ENCODE peak calls at places on chromosomes 1 and 21, in eight cellular contexts. S is NCI-H226; Y is lung microvascular endothelial cell; Q is RKO; D is brain microvascular endothelial cell; Z is T-cell; T is stimulated activated naive CD8-positive, alpha-beta T cell treated with anti-CD3 and anti-CD28 coated beads, Interleukin-15, Interleukin-2, amounts not matched to agents 100 U/mL and 50 U/mL, for 24 hours; I is AG08395. B is an unnamed sample.

GRCh38 chr1:85027242-85027983 is 20.9 kb downstream of the MCOLN3 start:
- DNase-seq in S (no peak), Y (peak), Q (no peak), D (no peak), Z (no peak), T (peak), I (peak), B (no peak)

GRCh38 chr1:208036177-208036808 is 125.4 kb upstream of the CD34 start:
- DNase-seq in S (no peak), Y (no peak), Q (peak), D (peak), Z (no peak), T (no peak), I (no peak), B (peak)

GRCh38 chr1:211259596-211260126 is 495 bp downstream of the RCOR3 start:
- DNase-seq in S (no peak), Y (peak), Q (peak), D (no peak), Z (peak), T (peak), I (peak), B (peak)

GRCh38 chr1:21569820-21570527 is 60.8 kb downstream of the ALPL start:
- DNase-seq in S (no peak), Y (no peak), Q (no peak), D (no peak), Z (no peak), T (no peak), I (no peak), B (no peak)

GRCh38 chr1:15757575-15758401 is 807 bp upstream of the FBLIM1 start:
- DNase-seq in S (no peak), Y (peak), Q (no peak), D (no peak), Z (no peak), T (no peak), I (peak), B (no peak)

GRCh38 chr21:16709866-16710550 is 802.8 kb upstream of the CXADR start:
- DNase-seq in S (no peak), Y (no peak), Q (no peak), D (peak), Z (no peak), T (no peak), I (peak), B (no peak)

GRCh38 chr21:45509566-45510465 is 32.4 kb downstream of the SLC19A1 start:
- DNase-seq in S (no peak), Y (no peak), Q (no peak), D (no peak), Z (no peak), T (no peak), I (no peak), B (no peak)

GRCh38 chr1:178488393-178488792 is 8.4 kb downstream of the CLEC20A start:
- DNase-seq in S (no peak), Y (no peak), Q (no peak), D (no peak), Z (no peak), T (no peak), I (no peak), B (no peak)

GRCh38 chr1:223000549-223001135 is 142.4 kb downstream of the TLR5 start:
- DNase-seq in S (no peak), Y (no peak), Q (no peak), D (no peak), Z (no peak), T (no peak), I (no peak), B (no peak)

GRCh38 chr1:54461731-54462596 is 55.8 kb upstream of the SSBP3 start:
- DNase-seq in S (no peak), Y (no peak), Q (no peak), D (no peak), Z (no peak), T (no peak), I (no peak), B (no peak)

GRCh38 chr1:83845437-83846071 is 153.4 kb downstream of the TTLL7 start:
- DNase-seq in S (no peak), Y (no peak), Q (no peak), D (no peak), Z (no peak), T (no peak), I (peak), B (no peak)

GRCh38 chr1:48718696-48719095 is 58.0 kb downstream of the BEND5 start:
- DNase-seq in S (no peak), Y (no peak), Q (no peak), D (no peak), Z (no peak), T (no peak), I (no peak), B (no peak)

GRCh38 chr21:25456672-25457071 is 150.6 kb downstream of the MRPL39 start:
- DNase-seq in S (peak), Y (no peak), Q (no peak), D (peak), Z (no peak), T (peak), I (no peak), B (no peak)

GRCh38 chr1:32334864-32335618 is 992 bp downstream of the MARCKSL1 start:
- DNase-seq in S (no peak), Y (peak), Q (peak), D (no peak), Z (peak), T (peak), I (peak), B (no peak)

GRCh38 chr21:26795866-26796329 is 49.3 kb downstream of the ADAMTS1 start:
- DNase-seq in S (peak), Y (peak), Q (peak), D (peak), Z (no peak), T (no peak), I (peak), B (peak)

GRCh38 chr1:199758626-199759255 is 268.8 kb upstream of the NR5A2 start:
- DNase-seq in S (no peak), Y (no peak), Q (no peak), D (no peak), Z (no peak), T (no peak), I (no peak), B (no peak)

GRCh38 chr1:245807306-245807705 is 652.5 kb downstream of the KIF26B start:
- DNase-seq in S (no peak), Y (no peak), Q (no peak), D (no peak), Z (no peak), T (no peak), I (peak), B (no peak)

GRCh38 chr1:23868848-23869450 is 859 bp upstream of the FUCA1 start:
- DNase-seq in S (peak), Y (no peak), Q (no peak), D (no peak), Z (no peak), T (no peak), I (peak), B (peak)

GRCh38 chr1:174769961-174770549 is 229.7 kb upstream of the CACYBP start:
- DNase-seq in S (no peak), Y (peak), Q (peak), D (peak), Z (no peak), T (no peak), I (peak), B (peak)

GRCh38 chr1:54835970-54836369 is 34.8 kb upstream of the TTC22 start:
- DNase-seq in S (no peak), Y (no peak), Q (no peak), D (no peak), Z (no peak), T (no peak), I (no peak), B (no peak)